ENCODE peak calls at places on chromosomes 16 and 17, in five cellular contexts. V is pancreas, O is heart right ventricle, P is fibroblast of villous mesenchyme, N is A549. W is an unnamed sample.

GRCh38 chr16:9109255-9109654 is 17.8 kb downstream of the HAPSTR1 start:
- DNase-seq in O (no peak), V (no peak), P (no peak), N (no peak), W (no peak)

GRCh38 chr17:77566151-77566550 is 392.4 kb upstream of the TNRC6C start:
- DNase-seq in P (no peak), V (no peak), O (no peak), N (no peak), W (no peak)

GRCh38 chr17:1047177-1047885 is 50.4 kb downstream of the TIMM22 start:
- DNase-seq in N (no peak), O (peak; percentile 72), V (no peak), P (peak; percentile 55), W (no peak)

GRCh38 chr17:61672140-61672539 is 81.1 kb upstream of the NACA2 start:
- DNase-seq in P (no peak), N (no peak), O (no peak), V (no peak), W (no peak)

GRCh38 chr16:1713933-1714332 is 7.9 kb downstream of the MAPK8IP3 start:
- DNase-seq in N (no peak), O (no peak), V (no peak), P (no peak), W (no peak)

GRCh38 chr16:80883159-80883642 is 78.8 kb upstream of the CDYL2 start:
- DNase-seq in P (no peak), N (no peak), V (peak; percentile 18), O (no peak), W (peak; percentile 74)

GRCh38 chr16:86888240-86889044 is 310.1 kb downstream of the FOXL1 start:
- DNase-seq in N (peak; percentile 56), O (no peak), V (no peak), P (no peak), W (no peak)

GRCh38 chr17:79990051-79990592 is 45.5 kb downstream of the TBC1D16 start:
- DNase-seq in N (no peak), V (no peak), O (no peak), P (peak; percentile 46), W (no peak)

GRCh38 chr16:88004391-88004790 is 53.2 kb downstream of the BANP start:
- DNase-seq in V (no peak), O (no peak), P (no peak), N (no peak), W (no peak)

GRCh38 chr16:66299349-66299748 is 67.1 kb upstream of the CDH5 start:
- DNase-seq in O (no peak), P (no peak), N (no peak), V (no peak), W (no peak)

GRCh38 chr17:58411408-58411894 is 5.9 kb downstream of the RNF43 start:
- DNase-seq in O (no peak), N (no peak), V (no peak), P (no peak), W (no peak)

GRCh38 chr17:55770220-55770870 is 19.5 kb downstream of the PCTP start:
- DNase-seq in P (peak; percentile 73), O (no peak), N (peak; percentile 64), V (no peak), W (no peak)

GRCh38 chr16:27311897-27312303 is 1.9 kb upstream of the IL4R start:
- DNase-seq in N (no peak), O (no peak), V (no peak), P (no peak), W (no peak)

GRCh38 chr16:27310576-27311448 is 3.0 kb upstream of the IL4R start:
- DNase-seq in V (no peak), N (no peak), P (peak; percentile 75), O (no peak), W (no peak)

GRCh38 chr16:27311449-27311831 is 2.3 kb upstream of the IL4R start:
- DNase-seq in O (no peak), V (no peak), N (no peak), P (peak; percentile 26), W (no peak)

GRCh38 chr16:27305839-27306442 is 7.8 kb upstream of the IL4R start:
- DNase-seq in V (no peak), P (no peak), N (no peak), O (no peak), W (no peak)

GRCh38 chr16:27308792-27309191 is 5.0 kb upstream of the IL4R start:
- DNase-seq in N (no peak), P (no peak), V (no peak), O (no peak), W (no peak)
- TF ChIP-seq CTCF in N (no peak), P (no peak), V (no peak), O (no peak), W (no peak)

GRCh38 chr17:68296217-68297140 is 5.2 kb downstream of the ARSG start:
- DNase-seq in V (no peak), O (no peak), P (no peak), N (no peak), W (peak; percentile 96)
- H3K4me3 ChIP-seq in V (no peak overlapping the region), O (no peak overlapping the region), P (no peak overlapping the region), N (no peak overlapping the region), W (peak overlapping the region; percentile 22)

DNA sequence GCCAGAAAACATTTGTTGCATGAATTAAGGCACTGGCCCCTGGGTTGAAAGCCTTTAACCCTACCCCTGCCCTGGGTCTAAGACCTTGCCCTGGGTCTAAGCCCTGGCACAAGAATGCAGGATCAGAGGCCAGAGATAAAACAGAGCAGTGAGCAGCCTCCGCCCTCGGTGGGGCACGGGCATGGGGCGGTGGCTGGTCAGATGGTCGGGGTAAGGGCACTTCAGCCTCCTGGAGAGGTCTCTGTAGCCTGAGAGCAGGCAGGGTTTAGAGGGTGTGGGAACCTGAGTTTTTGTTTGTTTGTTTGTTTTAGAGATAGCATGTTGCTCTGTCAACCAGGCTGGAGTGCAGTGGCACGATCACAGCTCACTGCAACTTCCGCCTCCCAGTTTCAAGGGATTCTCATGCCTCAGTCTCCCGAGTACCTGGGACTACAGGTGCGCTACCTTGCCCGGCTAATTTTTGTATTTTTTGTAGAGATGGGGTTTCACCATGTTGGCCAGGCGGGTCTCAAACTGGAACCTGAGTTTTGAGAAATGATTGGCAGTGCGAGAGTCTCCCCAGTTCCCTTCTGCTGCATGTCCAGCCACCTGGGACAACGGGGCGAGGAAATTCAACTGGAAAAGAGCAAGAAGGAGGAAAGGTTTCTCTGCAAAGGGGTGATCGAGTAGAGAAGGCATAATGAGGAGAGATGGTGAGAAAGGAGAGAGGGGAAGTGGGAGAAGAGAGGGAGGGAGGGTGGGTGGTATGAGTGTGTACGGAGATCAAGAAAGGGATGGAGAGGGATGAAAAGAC is 27.7 kb downstream of the TNS4 start:
- DNase-seq in P (no peak), V (no peak), N (peak; percentile 79), O (no peak), W (no peak)
- TF ChIP-seq CTCF in P (no peak), V (no peak), N (no peak), O (no peak), W (no peak)

GRCh38 chr16:30998852-30999761 is 11.3 kb downstream of the STX1B start:
- DNase-seq in P (no peak), V (no peak), O (no peak), N (no peak), W (no peak)

GRCh38 chr16:30995927-30996323 is 10.9 kb downstream of the HSD3B7 start:
- DNase-seq in V (no peak), P (no peak), O (no peak), N (no peak), W (no peak)

GRCh38 chr16:30996324-30996999 is 11.5 kb downstream of the HSD3B7 start:
- DNase-seq in V (no peak), N (peak; percentile 89), O (no peak), P (peak; percentile 24), W (no peak)

GRCh38 chr16:30997000-30997886 is 12.2 kb downstream of the HSD3B7 start:
- DNase-seq in N (peak; percentile 95), O (peak; percentile 74), P (peak; percentile 74), V (peak; percentile 75), W (no peak)

GRCh38 chr16:30997887-30998711 is 12.3 kb downstream of the STX1B start:
- DNase-seq in O (no peak), V (no peak), N (peak; percentile 74), P (peak; percentile 69), W (no peak)
- H3K4me3 ChIP-seq in O (no peak overlapping the region), V (no peak overlapping the region), N (peak overlapping the region; percentile 61), P (no peak overlapping the region), W (no peak overlapping the region)

GRCh38 chr16:48903054-48903453 is 293.1 kb upstream of the N4BP1 start:
- DNase-seq in N (no peak), V (no peak), P (no peak), O (no peak), W (no peak)
- TF ChIP-seq CTCF in N (no peak), V (no peak), P (no peak), O (no peak), W (no peak)

DNA sequence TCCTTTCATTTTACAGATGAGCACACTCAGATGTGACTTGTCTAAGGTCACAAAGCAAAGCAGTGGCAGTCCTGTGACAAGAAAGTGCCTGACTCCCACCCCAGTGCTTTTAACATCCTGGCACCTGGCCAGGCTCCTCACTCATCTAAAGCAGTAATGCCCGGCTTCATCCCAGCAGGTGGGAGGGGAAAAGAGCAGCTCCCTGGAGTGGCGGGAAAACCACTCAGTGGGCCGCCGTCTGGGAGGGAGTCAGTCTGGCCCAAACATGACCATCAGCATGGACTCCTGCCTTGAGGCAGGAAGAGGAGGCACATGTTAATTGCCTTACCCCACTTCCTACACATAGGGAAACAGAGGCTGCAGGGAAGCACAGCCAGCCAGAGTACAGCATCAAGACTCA is 2.6 kb downstream of the PCGF2 start:
- DNase-seq in N (no peak), O (no peak), V (no peak), P (no peak), W (no peak)
- H3K4me3 ChIP-seq in N (no peak overlapping the region), O (no peak overlapping the region), V (no peak overlapping the region), P (peak overlapping the region; percentile 81), W (no peak overlapping the region)

GRCh38 chr17:33202011-33202410 is 91.1 kb downstream of the ASIC2 start:
- DNase-seq in V (no peak), N (no peak), P (no peak), O (no peak), W (no peak)
- TF ChIP-seq CTCF in V (no peak), N (no peak), P (no peak), O (no peak), W (peak; percentile 47)

DNA sequence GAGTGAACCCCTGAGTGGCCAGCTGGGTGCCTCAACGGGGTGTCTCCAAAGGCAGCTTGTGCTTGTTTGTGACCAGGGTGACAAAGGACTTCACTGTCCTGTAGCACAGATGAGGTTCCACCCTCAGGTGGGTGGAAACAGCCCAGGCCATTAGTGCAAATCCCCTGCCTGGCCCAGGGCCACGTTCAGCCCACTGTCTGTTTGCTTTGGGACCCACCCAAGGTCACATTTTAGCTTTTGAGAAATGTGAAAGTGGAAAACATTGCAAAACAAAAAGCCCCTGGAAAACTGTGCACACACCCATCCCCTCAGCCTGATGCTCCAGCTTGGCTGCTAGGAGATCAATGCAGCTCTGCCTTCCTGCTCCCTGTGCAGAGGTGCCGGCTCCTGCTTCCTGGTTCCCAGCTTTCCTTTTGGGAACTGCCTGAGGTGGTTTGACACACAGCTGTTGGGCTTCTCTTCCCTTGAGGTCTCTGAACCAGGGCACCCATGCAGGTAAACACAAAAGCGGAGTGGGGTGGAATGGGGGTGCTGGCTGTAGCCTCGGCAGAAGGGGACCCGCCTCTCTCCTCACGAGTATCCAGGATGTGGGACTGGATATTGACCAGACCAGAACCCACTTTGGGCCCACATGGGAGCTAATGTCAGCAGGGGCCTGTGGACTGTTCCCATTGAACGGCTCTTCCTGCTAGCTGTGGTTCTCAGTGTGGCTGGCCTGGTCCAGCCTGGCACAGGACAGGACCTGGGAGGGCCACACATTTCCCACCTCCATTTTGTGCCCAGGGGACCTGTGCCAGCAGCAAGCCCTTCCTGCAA is 7.9 kb upstream of the SPHK1 start:
- DNase-seq in O (peak; percentile 47), P (no peak), N (no peak), V (peak; percentile 49), W (no peak)
- H3K4me3 ChIP-seq in O (no peak overlapping the region), P (no peak overlapping the region), N (no peak overlapping the region), V (no peak overlapping the region), W (no peak overlapping the region)

W was measured in LNCaP clone FGC.